ENCODE peak calls at places on chromosomes 5 and 9, in eight cellular contexts. One of them, this sample, is unnamed.

GRCh38 chr9:122088880-122089567 is 4.1 kb downstream of the TTLL11 start:
- DNase-seq in fibroblast of pulmonary artery: no peak
- DNase-seq in brain microvascular endothelial cell: no peak
- DNase-seq in BJ: no peak
- DNase-seq in bronchial epithelial cell: no peak
- DNase-seq in A549: no peak
- DNase-seq in lower leg skin: no peak
- DNase-seq in HL-60: no peak
- DNase-seq in this sample: no peak

GRCh38 chr9:87556039-87556438 is 58.4 kb downstream of the DAPK1 start:
- DNase-seq in BJ: no peak
- DNase-seq in fibroblast of pulmonary artery: no peak
- DNase-seq in bronchial epithelial cell: no peak
- DNase-seq in brain microvascular endothelial cell: no peak
- DNase-seq in HL-60: no peak
- DNase-seq in A549: no peak
- DNase-seq in lower leg skin: no peak
- DNase-seq in this sample: no peak

GRCh38 chr5:55223219-55223987 is 3.7 kb downstream of the MCIDAS start:
- DNase-seq in A549: no peak
- DNase-seq in bronchial epithelial cell: no peak
- DNase-seq in brain microvascular endothelial cell: no peak
- DNase-seq in HL-60: no peak
- DNase-seq in fibroblast of pulmonary artery: no peak
- DNase-seq in lower leg skin: no peak
- DNase-seq in BJ: no peak
- DNase-seq in this sample: no peak

GRCh38 chr5:1429501-1429900 is 15.7 kb downstream of the SLC6A3 start:
- DNase-seq in HL-60: no peak
- DNase-seq in lower leg skin: peak
- DNase-seq in A549: no peak
- DNase-seq in BJ: no peak
- DNase-seq in brain microvascular endothelial cell: no peak
- DNase-seq in fibroblast of pulmonary artery: no peak
- DNase-seq in bronchial epithelial cell: no peak
- DNase-seq in this sample: no peak

GRCh38 chr5:4065472-4066320 is 470.1 kb downstream of the IRX1 start:
- DNase-seq in fibroblast of pulmonary artery: peak
- DNase-seq in A549: no peak
- DNase-seq in bronchial epithelial cell: no peak
- DNase-seq in HL-60: no peak
- DNase-seq in BJ: no peak
- DNase-seq in lower leg skin: no peak
- DNase-seq in brain microvascular endothelial cell: no peak
- DNase-seq in this sample: no peak

GRCh38 chr9:107755267-107755666 is 265.7 kb upstream of the KLF4 start:
- DNase-seq in A549: peak
- DNase-seq in brain microvascular endothelial cell: peak
- DNase-seq in fibroblast of pulmonary artery: peak
- DNase-seq in lower leg skin: no peak
- DNase-seq in BJ: no peak
- DNase-seq in HL-60: no peak
- DNase-seq in bronchial epithelial cell: peak
- DNase-seq in this sample: peak

GRCh38 chr9:71048271-71048670 is 73.2 kb downstream of the TRPM3 start:
- DNase-seq in fibroblast of pulmonary artery: no peak
- DNase-seq in A549: no peak
- DNase-seq in lower leg skin: no peak
- DNase-seq in brain microvascular endothelial cell: no peak
- DNase-seq in BJ: no peak
- DNase-seq in HL-60: no peak
- DNase-seq in bronchial epithelial cell: no peak
- DNase-seq in this sample: no peak

GRCh38 chr5:136526021-136526420 is 160.7 kb upstream of the TRPC7 start:
- DNase-seq in brain microvascular endothelial cell: no peak
- DNase-seq in HL-60: no peak
- DNase-seq in BJ: no peak
- DNase-seq in A549: no peak
- DNase-seq in lower leg skin: no peak
- DNase-seq in bronchial epithelial cell: no peak
- DNase-seq in fibroblast of pulmonary artery: no peak
- DNase-seq in this sample: no peak

GRCh38 chr5:159515909-159516415 is 185.7 kb upstream of the IL12B start:
- DNase-seq in HL-60: peak
- DNase-seq in brain microvascular endothelial cell: peak
- DNase-seq in BJ: no peak
- DNase-seq in bronchial epithelial cell: peak
- DNase-seq in A549: peak
- DNase-seq in fibroblast of pulmonary artery: peak
- DNase-seq in lower leg skin: no peak
- DNase-seq in this sample: no peak

GRCh38 chr5:132886064-132886823 is 12.8 kb downstream of the LEAP2 start:
- DNase-seq in HL-60: no peak
- DNase-seq in lower leg skin: no peak
- DNase-seq in brain microvascular endothelial cell: no peak
- DNase-seq in BJ: no peak
- DNase-seq in A549: no peak
- DNase-seq in fibroblast of pulmonary artery: no peak
- DNase-seq in bronchial epithelial cell: no peak
- DNase-seq in this sample: no peak

GRCh38 chr5:95930541-95930940 is 31.1 kb downstream of the ELL2 start:
- DNase-seq in bronchial epithelial cell: no peak
- DNase-seq in BJ: no peak
- DNase-seq in fibroblast of pulmonary artery: no peak
- DNase-seq in A549: no peak
- DNase-seq in HL-60: no peak
- DNase-seq in lower leg skin: no peak
- DNase-seq in brain microvascular endothelial cell: no peak
- DNase-seq in this sample: no peak

GRCh38 chr9:72960446-72960845 is 7.6 kb upstream of the ALDH1A1 start:
- DNase-seq in BJ: no peak
- DNase-seq in HL-60: no peak
- DNase-seq in bronchial epithelial cell: peak
- DNase-seq in A549: peak
- DNase-seq in fibroblast of pulmonary artery: peak
- DNase-seq in lower leg skin: no peak
- DNase-seq in brain microvascular endothelial cell: no peak
- DNase-seq in this sample: no peak

GRCh38 chr5:98694902-98695301 is 78.6 kb upstream of the RGMB start:
- DNase-seq in lower leg skin: no peak
- DNase-seq in A549: no peak
- DNase-seq in HL-60: no peak
- DNase-seq in fibroblast of pulmonary artery: no peak
- DNase-seq in brain microvascular endothelial cell: no peak
- DNase-seq in BJ: no peak
- DNase-seq in bronchial epithelial cell: no peak
- DNase-seq in this sample: no peak
- H3K4me3 ChIP-seq in lower leg skin: no peak
- H3K4me3 ChIP-seq in A549: no peak
- H3K4me3 ChIP-seq in HL-60: no peak
- H3K4me3 ChIP-seq in fibroblast of pulmonary artery: no peak
- H3K4me3 ChIP-seq in brain microvascular endothelial cell: no peak
- H3K4me3 ChIP-seq in BJ: no peak
- H3K4me3 ChIP-seq in bronchial epithelial cell: no peak
- H3K4me3 ChIP-seq in this sample: no peak

GRCh38 chr5:72955143-72955767 is 586 bp upstream of the FCHO2 start:
- DNase-seq in HL-60: peak
- DNase-seq in brain microvascular endothelial cell: no peak
- DNase-seq in fibroblast of pulmonary artery: peak
- DNase-seq in lower leg skin: no peak
- DNase-seq in BJ: no peak
- DNase-seq in bronchial epithelial cell: peak
- DNase-seq in A549: no peak
- DNase-seq in this sample: no peak
- TF ChIP-seq CTCF in HL-60: no peak
- TF ChIP-seq CTCF in brain microvascular endothelial cell: no peak
- TF ChIP-seq CTCF in fibroblast of pulmonary artery: no peak
- TF ChIP-seq CTCF in lower leg skin: no peak
- TF ChIP-seq CTCF in BJ: no peak
- TF ChIP-seq CTCF in bronchial epithelial cell: no peak
- TF ChIP-seq CTCF in A549: no peak
- TF ChIP-seq CTCF in this sample: no peak

GRCh38 chr9:126624912-126625311 is 11.2 kb downstream of the LMX1B start:
- DNase-seq in A549: no peak
- DNase-seq in brain microvascular endothelial cell: no peak
- DNase-seq in bronchial epithelial cell: no peak
- DNase-seq in lower leg skin: no peak
- DNase-seq in fibroblast of pulmonary artery: no peak
- DNase-seq in HL-60: no peak
- DNase-seq in BJ: no peak
- DNase-seq in this sample: no peak
- H3K4me3 ChIP-seq in A549: no peak
- H3K4me3 ChIP-seq in brain microvascular endothelial cell: no peak
- H3K4me3 ChIP-seq in bronchial epithelial cell: no peak
- H3K4me3 ChIP-seq in lower leg skin: no peak
- H3K4me3 ChIP-seq in fibroblast of pulmonary artery: no peak
- H3K4me3 ChIP-seq in HL-60: no peak
- H3K4me3 ChIP-seq in BJ: no peak
- H3K4me3 ChIP-seq in this sample: no peak

GRCh38 chr5:160649304-160649703 is 202.7 kb downstream of the ATP10B start:
- DNase-seq in A549: no peak
- DNase-seq in fibroblast of pulmonary artery: no peak
- DNase-seq in lower leg skin: no peak
- DNase-seq in brain microvascular endothelial cell: no peak
- DNase-seq in BJ: no peak
- DNase-seq in HL-60: peak
- DNase-seq in bronchial epithelial cell: peak
- DNase-seq in this sample: no peak
- TF ChIP-seq CTCF in A549: no peak
- TF ChIP-seq CTCF in fibroblast of pulmonary artery: no peak
- TF ChIP-seq CTCF in lower leg skin: no peak
- TF ChIP-seq CTCF in brain microvascular endothelial cell: no peak
- TF ChIP-seq CTCF in BJ: no peak
- TF ChIP-seq CTCF in HL-60: peak
- TF ChIP-seq CTCF in bronchial epithelial cell: peak
- TF ChIP-seq CTCF in this sample: no peak

GRCh38 chr5:180595381-180596114 is 4.2 kb upstream of the SCGB3A1 start:
- DNase-seq in fibroblast of pulmonary artery: no peak
- DNase-seq in lower leg skin: peak
- DNase-seq in brain microvascular endothelial cell: no peak
- DNase-seq in HL-60: no peak
- DNase-seq in A549: no peak
- DNase-seq in bronchial epithelial cell: no peak
- DNase-seq in BJ: no peak
- DNase-seq in this sample: no peak

GRCh38 chr5:180593446-180594206 is 2.3 kb upstream of the SCGB3A1 start:
- DNase-seq in bronchial epithelial cell: no peak
- DNase-seq in A549: no peak
- DNase-seq in BJ: no peak
- DNase-seq in fibroblast of pulmonary artery: no peak
- DNase-seq in lower leg skin: no peak
- DNase-seq in HL-60: no peak
- DNase-seq in brain microvascular endothelial cell: no peak
- DNase-seq in this sample: no peak

GRCh38 chr5:180596115-180596667 is 4.9 kb upstream of the SCGB3A1 start:
- DNase-seq in lower leg skin: peak
- DNase-seq in bronchial epithelial cell: peak
- DNase-seq in HL-60: no peak
- DNase-seq in BJ: no peak
- DNase-seq in fibroblast of pulmonary artery: no peak
- DNase-seq in brain microvascular endothelial cell: no peak
- DNase-seq in A549: no peak
- DNase-seq in this sample: no peak

GRCh38 chr5:180595046-180595379 is 3.7 kb upstream of the SCGB3A1 start:
- DNase-seq in fibroblast of pulmonary artery: no peak
- DNase-seq in brain microvascular endothelial cell: no peak
- DNase-seq in HL-60: no peak
- DNase-seq in lower leg skin: no peak
- DNase-seq in BJ: no peak
- DNase-seq in bronchial epithelial cell: no peak
- DNase-seq in A549: no peak
- DNase-seq in this sample: no peak

DNA sequence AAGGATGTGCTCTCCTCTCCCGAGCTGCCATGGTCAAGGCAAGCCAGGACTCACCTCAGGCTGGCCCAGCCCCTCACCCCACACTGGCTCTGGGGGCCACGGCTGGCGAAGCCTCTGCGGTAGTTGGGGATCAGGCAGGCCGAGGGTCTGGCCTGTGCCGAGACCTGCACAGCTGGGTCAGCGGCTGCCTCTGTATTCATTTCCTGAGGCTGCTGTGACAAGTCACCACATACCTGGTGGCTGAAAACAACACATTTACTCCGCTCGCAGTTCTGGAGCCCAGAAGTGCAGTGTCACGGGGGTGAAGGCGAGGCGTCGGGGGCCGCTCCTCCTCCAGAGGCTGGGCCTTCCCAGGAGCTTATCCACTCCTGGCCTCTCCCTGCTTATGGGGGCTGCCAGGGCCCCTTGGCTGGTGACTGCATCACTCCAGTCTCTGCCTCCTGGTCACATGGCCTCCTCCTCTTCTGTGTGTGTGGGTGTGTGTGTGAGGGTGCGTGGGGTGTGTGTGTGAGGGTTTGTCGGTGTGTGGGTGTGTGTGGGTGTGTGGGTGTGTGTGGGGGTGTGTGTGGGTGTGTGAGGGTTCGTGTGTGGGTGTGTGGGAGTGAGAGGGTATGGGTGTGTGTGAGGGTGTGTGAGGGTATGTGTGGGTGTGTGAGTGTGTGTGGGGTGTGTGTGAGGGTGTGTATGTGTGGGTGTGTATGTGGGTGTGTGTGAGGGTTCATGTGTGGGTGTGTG is 3.2 kb upstream of the SCGB3A1 start:
- DNase-seq in BJ: no peak
- DNase-seq in lower leg skin: no peak
- DNase-seq in HL-60: no peak
- DNase-seq in fibroblast of pulmonary artery: no peak
- DNase-seq in bronchial epithelial cell: no peak
- DNase-seq in brain microvascular endothelial cell: no peak
- DNase-seq in A549: no peak
- DNase-seq in this sample: no peak
- H3K4me3 ChIP-seq in BJ: no peak
- H3K4me3 ChIP-seq in lower leg skin: no peak
- H3K4me3 ChIP-seq in HL-60: no peak
- H3K4me3 ChIP-seq in fibroblast of pulmonary artery: no peak
- H3K4me3 ChIP-seq in bronchial epithelial cell: no peak
- H3K4me3 ChIP-seq in brain microvascular endothelial cell: no peak
- H3K4me3 ChIP-seq in A549: no peak
- H3K4me3 ChIP-seq in this sample: no peak

GRCh38 chr5:14364096-14364495 is 217.5 kb upstream of the OTULINL start:
- DNase-seq in A549: no peak
- DNase-seq in fibroblast of pulmonary artery: peak
- DNase-seq in BJ: no peak
- DNase-seq in bronchial epithelial cell: no peak
- DNase-seq in brain microvascular endothelial cell: no peak
- DNase-seq in lower leg skin: no peak
- DNase-seq in HL-60: no peak
- DNase-seq in this sample: no peak
- TF ChIP-seq CTCF in A549: no peak
- TF ChIP-seq CTCF in fibroblast of pulmonary artery: no peak
- TF ChIP-seq CTCF in BJ: no peak
- TF ChIP-seq CTCF in bronchial epithelial cell: no peak
- TF ChIP-seq CTCF in brain microvascular endothelial cell: no peak
- TF ChIP-seq CTCF in lower leg skin: no peak
- TF ChIP-seq CTCF in HL-60: no peak
- TF ChIP-seq CTCF in this sample: no peak

DNA sequence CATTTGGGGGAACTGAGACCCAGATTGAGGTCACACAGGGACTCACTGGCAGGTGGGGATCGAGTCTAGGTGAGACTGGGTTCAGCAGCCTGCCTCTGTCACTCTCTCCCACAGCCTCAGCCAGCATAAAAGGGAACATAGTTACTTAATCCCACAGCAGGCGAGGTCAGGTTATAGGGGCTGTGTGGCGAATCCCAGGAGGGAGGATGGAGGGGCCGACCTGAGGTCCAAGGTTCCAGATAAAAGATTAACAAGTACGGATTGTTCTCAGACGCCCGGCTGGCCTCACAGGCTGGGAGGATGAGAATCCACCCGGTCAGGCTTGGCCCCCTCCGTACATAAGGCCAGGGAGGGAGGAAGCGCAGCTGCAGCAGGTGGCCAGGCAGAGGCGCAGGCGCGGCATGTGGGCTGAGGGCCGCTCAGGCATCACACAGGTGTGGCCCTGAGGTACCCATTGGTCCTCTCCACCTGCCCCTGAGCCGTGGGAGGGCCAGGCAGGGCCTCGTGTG is 3.3 kb downstream of the SUSD3 start:
- DNase-seq in fibroblast of pulmonary artery: no peak
- DNase-seq in brain microvascular endothelial cell: no peak
- DNase-seq in A549: peak
- DNase-seq in BJ: no peak
- DNase-seq in lower leg skin: no peak
- DNase-seq in HL-60: no peak
- DNase-seq in bronchial epithelial cell: no peak
- DNase-seq in this sample: no peak
- H3K4me3 ChIP-seq in fibroblast of pulmonary artery: no peak
- H3K4me3 ChIP-seq in brain microvascular endothelial cell: no peak
- H3K4me3 ChIP-seq in A549: no peak
- H3K4me3 ChIP-seq in BJ: no peak
- H3K4me3 ChIP-seq in lower leg skin: no peak
- H3K4me3 ChIP-seq in HL-60: no peak
- H3K4me3 ChIP-seq in bronchial epithelial cell: no peak
- H3K4me3 ChIP-seq in this sample: no peak